ENCODE peak calls at places on chromosomes 1 and 21, in four cellular contexts. M is GM12864, I is AG09309, N is upper lobe of right lung. X is an unnamed sample.

GRCh38 chr21:36321325-36322082 is 1.5 kb downstream of the MORC3 start:
- DNase-seq in M (no peak), N (no peak), I (no peak), X (peak)

GRCh38 chr1:202958544-202959275 is 598 bp upstream of the ADIPOR1 start:
- DNase-seq in M (no peak), N (no peak), I (no peak), X (peak)

GRCh38 chr1:229768232-229768631 is 142.2 kb downstream of the URB2 start:
- DNase-seq in I (no peak), M (no peak), N (no peak), X (no peak)

GRCh38 chr21:44702111-44702972 is 5.4 kb downstream of the KRTAP10-12 start:
- DNase-seq in N (no peak), I (no peak), M (no peak), X (no peak)

GRCh38 chr1:224226849-224227502 is 43.9 kb downstream of the DEGS1 start:
- DNase-seq in M (no peak), N (no peak), I (no peak), X (no peak)

GRCh38 chr1:150999051-150999674 is 7.5 kb downstream of the MINDY1 start:
- DNase-seq in M (no peak), I (peak), N (no peak), X (no peak)

GRCh38 chr1:220529530-220529920 is 1.6 kb downstream of the MARK1 start:
- DNase-seq in N (no peak), I (no peak), M (no peak), X (no peak)

GRCh38 chr1:113684153-113684541 is 75.1 kb downstream of the PHTF1 start:
- DNase-seq in M (no peak), I (no peak), N (no peak), X (no peak)

GRCh38 chr1:206012086-206012859 is 9.1 kb upstream of the RAB7B start:
- DNase-seq in I (no peak), N (peak), M (peak), X (peak)

GRCh38 chr1:243712890-243713425 is 137.1 kb downstream of the AKT3 start:
- DNase-seq in N (no peak), M (no peak), I (no peak), X (no peak)

GRCh38 chr1:218516526-218516925 is 171.4 kb downstream of the TGFB2 start:
- DNase-seq in I (no peak), M (no peak), N (no peak), X (no peak)
- H3K4me3 ChIP-seq in I (no peak), M (no peak), N (no peak), X (no peak)

GRCh38 chr1:246261641-246262040 is 245.4 kb downstream of the SMYD3 start:
- DNase-seq in I (no peak), N (no peak), M (no peak), X (no peak)
- TF ChIP-seq CTCF in I (peak), N (no peak), M (peak), X (no peak)

GRCh38 chr1:9071554-9072235 is 2.3 kb upstream of the SLC2A5 start:
- DNase-seq in N (no peak), M (no peak), I (no peak), X (no peak)

GRCh38 chr1:9066945-9067807 is 2.3 kb downstream of the SLC2A5 start:
- DNase-seq in M (no peak), I (peak), N (no peak), X (peak)

GRCh38 chr1:9070421-9071015 is 1.1 kb upstream of the SLC2A5 start:
- DNase-seq in N (no peak), I (no peak), M (no peak), X (no peak)

GRCh38 chr1:9069324-9070100 is at the start of gene SLC2A5:
- DNase-seq in M (peak), N (no peak), I (no peak), X (peak)

GRCh38 chr1:9068971-9069323 is 488 bp downstream of the SLC2A5 start:
- DNase-seq in N (no peak), M (no peak), I (no peak), X (peak)
- H3K4me3 ChIP-seq in N (peak), M (peak), I (no peak), X (peak)

GRCh38 chr1:16205333-16205671 is 7.2 kb downstream of the ARHGEF19 start:
- DNase-seq in N (peak), I (no peak), M (no peak), X (no peak)
- TF ChIP-seq CTCF in N (no peak), I (no peak), M (no peak), X (no peak)

GRCh38 chr1:179296356-179296755 is 2.8 kb downstream of the SOAT1 start:
- DNase-seq in I (no peak), N (no peak), M (no peak), X (no peak)
- H3K4me3 ChIP-seq in I (no peak), N (no peak), M (no peak), X (no peak)

GRCh38 chr1:178341218-178341956 is 155.4 kb downstream of the CLEC20A start:
- DNase-seq in I (peak), N (peak), M (no peak), X (no peak)

GRCh38 chr1:178339834-178340233 is 156.9 kb downstream of the CLEC20A start:
- DNase-seq in M (no peak), N (no peak), I (no peak), X (no peak)

GRCh38 chr1:178337091-178337726 is 159.6 kb downstream of the CLEC20A start:
- DNase-seq in M (no peak), N (no peak), I (no peak), X (no peak)
- TF ChIP-seq CTCF in M (no peak), N (no peak), I (no peak), X (no peak)

GRCh38 chr21:31666445-31667010 is 7.0 kb downstream of the SOD1 start:
- DNase-seq in M (no peak), I (no peak), N (no peak), X (no peak)
- H3K4me3 ChIP-seq in M (no peak), I (no peak), N (no peak), X (no peak)

DNA sequence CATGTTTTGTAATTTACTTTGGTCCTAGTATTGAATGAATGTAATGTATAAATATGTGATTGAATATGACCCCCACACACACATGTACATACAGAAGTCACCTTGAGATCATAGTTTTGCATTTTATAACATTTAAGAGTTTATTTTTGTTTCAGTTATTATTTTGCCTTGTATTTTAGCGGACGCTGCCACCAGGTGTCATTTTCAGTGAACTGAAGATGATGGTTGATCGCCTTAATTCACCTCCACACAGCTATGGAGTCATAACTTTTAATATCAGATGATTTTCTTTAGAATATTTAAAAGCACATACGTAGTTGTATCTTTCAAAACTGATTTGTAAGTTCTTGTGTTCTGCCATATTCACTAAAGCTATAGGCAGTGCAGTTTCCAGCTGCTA is 130.4 kb downstream of the DYRK1A start:
- DNase-seq in I (no peak), M (no peak), N (no peak), X (no peak)
- TF ChIP-seq CTCF in I (peak), M (peak), N (peak), X (no peak)

GRCh38 chr21:32383812-32384211 is 9.0 kb downstream of the URB1 start:
- DNase-seq in N (no peak), I (no peak), M (no peak), X (no peak)
- H3K4me3 ChIP-seq in N (no peak), I (no peak), M (no peak), X (no peak)

X was measured in GM12865.